ENCODE peak calls at places on chromosome 11, in ten cellular contexts. One of them, this sample, is unnamed.

GRCh38 chr11:114354076-114354475 is 46.2 kb downstream of the C11orf71 start:
- DNase-seq in GM20000: no peak
- DNase-seq in T-helper 22 cell: no peak
- DNase-seq in ELR: peak
- DNase-seq in effector memory CD8-positive, alpha-beta T cell: no peak
- DNase-seq in endodermal cell: no peak
- DNase-seq in upper lobe of right lung: no peak
- DNase-seq in D721Med: no peak
- DNase-seq in foreskin fibroblast: peak
- DNase-seq in HT1080: peak
- DNase-seq in this sample: no peak

GRCh38 chr11:113553235-113553634 is 78.0 kb upstream of the DRD2 start:
- DNase-seq in foreskin fibroblast: peak
- DNase-seq in T-helper 22 cell: no peak
- DNase-seq in GM20000: no peak
- DNase-seq in ELR: peak
- DNase-seq in endodermal cell: peak
- DNase-seq in upper lobe of right lung: no peak
- DNase-seq in HT1080: peak
- DNase-seq in D721Med: no peak
- DNase-seq in effector memory CD8-positive, alpha-beta T cell: no peak
- DNase-seq in this sample: no peak

GRCh38 chr11:36389811-36390210 is 93.7 kb downstream of the PRR5L start:
- DNase-seq in endodermal cell: no peak
- DNase-seq in effector memory CD8-positive, alpha-beta T cell: no peak
- DNase-seq in GM20000: no peak
- DNase-seq in HT1080: no peak
- DNase-seq in upper lobe of right lung: no peak
- DNase-seq in foreskin fibroblast: no peak
- DNase-seq in D721Med: no peak
- DNase-seq in ELR: peak
- DNase-seq in T-helper 22 cell: no peak
- DNase-seq in this sample: no peak

GRCh38 chr11:92245700-92246270 is 21.2 kb downstream of the FAT3 start:
- DNase-seq in ELR: no peak
- DNase-seq in foreskin fibroblast: no peak
- DNase-seq in HT1080: no peak
- DNase-seq in GM20000: no peak
- DNase-seq in T-helper 22 cell: no peak
- DNase-seq in effector memory CD8-positive, alpha-beta T cell: no peak
- DNase-seq in endodermal cell: no peak
- DNase-seq in D721Med: no peak
- DNase-seq in upper lobe of right lung: no peak
- DNase-seq in this sample: no peak

GRCh38 chr11:62139526-62140301 is 15.9 kb downstream of the INCENP start:
- DNase-seq in foreskin fibroblast: no peak
- DNase-seq in T-helper 22 cell: no peak
- DNase-seq in GM20000: no peak
- DNase-seq in effector memory CD8-positive, alpha-beta T cell: no peak
- DNase-seq in endodermal cell: peak
- DNase-seq in HT1080: no peak
- DNase-seq in D721Med: no peak
- DNase-seq in ELR: no peak
- DNase-seq in upper lobe of right lung: no peak
- DNase-seq in this sample: no peak

GRCh38 chr11:79762271-79762935 is 321.6 kb upstream of the TENM4 start:
- DNase-seq in upper lobe of right lung: no peak
- DNase-seq in GM20000: no peak
- DNase-seq in D721Med: no peak
- DNase-seq in ELR: no peak
- DNase-seq in T-helper 22 cell: no peak
- DNase-seq in HT1080: no peak
- DNase-seq in foreskin fibroblast: no peak
- DNase-seq in effector memory CD8-positive, alpha-beta T cell: no peak
- DNase-seq in endodermal cell: no peak
- DNase-seq in this sample: no peak

GRCh38 chr11:34791725-34792124 is 124.5 kb downstream of the APIP start:
- DNase-seq in endodermal cell: no peak
- DNase-seq in D721Med: no peak
- DNase-seq in T-helper 22 cell: no peak
- DNase-seq in GM20000: peak
- DNase-seq in effector memory CD8-positive, alpha-beta T cell: no peak
- DNase-seq in upper lobe of right lung: no peak
- DNase-seq in foreskin fibroblast: no peak
- DNase-seq in HT1080: no peak
- DNase-seq in ELR: no peak
- DNase-seq in this sample: no peak

GRCh38 chr11:121696177-121696863 is 243.6 kb upstream of the SORL1-AS1 start:
- DNase-seq in ELR: no peak
- DNase-seq in D721Med: no peak
- DNase-seq in effector memory CD8-positive, alpha-beta T cell: no peak
- DNase-seq in HT1080: no peak
- DNase-seq in T-helper 22 cell: no peak
- DNase-seq in upper lobe of right lung: no peak
- DNase-seq in endodermal cell: no peak
- DNase-seq in foreskin fibroblast: no peak
- DNase-seq in GM20000: no peak
- DNase-seq in this sample: no peak

GRCh38 chr11:86923993-86924766 is 31.0 kb downstream of the FZD4 start:
- DNase-seq in foreskin fibroblast: no peak
- DNase-seq in effector memory CD8-positive, alpha-beta T cell: no peak
- DNase-seq in D721Med: no peak
- DNase-seq in ELR: no peak
- DNase-seq in upper lobe of right lung: no peak
- DNase-seq in endodermal cell: peak
- DNase-seq in HT1080: no peak
- DNase-seq in T-helper 22 cell: no peak
- DNase-seq in GM20000: no peak
- DNase-seq in this sample: no peak

GRCh38 chr11:69889400-69890372 is 70.5 kb upstream of the FGF3 start:
- DNase-seq in D721Med: no peak
- DNase-seq in effector memory CD8-positive, alpha-beta T cell: no peak
- DNase-seq in ELR: no peak
- DNase-seq in HT1080: no peak
- DNase-seq in endodermal cell: peak
- DNase-seq in T-helper 22 cell: no peak
- DNase-seq in foreskin fibroblast: no peak
- DNase-seq in upper lobe of right lung: no peak
- DNase-seq in GM20000: no peak
- DNase-seq in this sample: no peak

GRCh38 chr11:16511109-16511806 is 154.9 kb upstream of the SOX6 start:
- DNase-seq in foreskin fibroblast: peak
- DNase-seq in T-helper 22 cell: no peak
- DNase-seq in HT1080: peak
- DNase-seq in effector memory CD8-positive, alpha-beta T cell: no peak
- DNase-seq in GM20000: no peak
- DNase-seq in D721Med: no peak
- DNase-seq in upper lobe of right lung: no peak
- DNase-seq in ELR: peak
- DNase-seq in endodermal cell: no peak
- DNase-seq in this sample: no peak

GRCh38 chr11:26730711-26731460 is 9.0 kb upstream of the SLC5A12 start:
- DNase-seq in effector memory CD8-positive, alpha-beta T cell: no peak
- DNase-seq in T-helper 22 cell: no peak
- DNase-seq in upper lobe of right lung: no peak
- DNase-seq in ELR: no peak
- DNase-seq in foreskin fibroblast: peak
- DNase-seq in HT1080: peak
- DNase-seq in GM20000: no peak
- DNase-seq in D721Med: no peak
- DNase-seq in endodermal cell: no peak
- DNase-seq in this sample: no peak

GRCh38 chr11:66881927-66882452 is 25.1 kb downstream of the LRFN4 start:
- DNase-seq in ELR: no peak
- DNase-seq in foreskin fibroblast: no peak
- DNase-seq in HT1080: no peak
- DNase-seq in D721Med: no peak
- DNase-seq in upper lobe of right lung: no peak
- DNase-seq in GM20000: no peak
- DNase-seq in T-helper 22 cell: no peak
- DNase-seq in effector memory CD8-positive, alpha-beta T cell: no peak
- DNase-seq in endodermal cell: no peak
- DNase-seq in this sample: no peak

GRCh38 chr11:67053896-67054850 is 2.5 kb upstream of the RHOD start:
- DNase-seq in HT1080: peak
- DNase-seq in GM20000: peak
- DNase-seq in endodermal cell: peak
- DNase-seq in upper lobe of right lung: peak
- DNase-seq in T-helper 22 cell: no peak
- DNase-seq in foreskin fibroblast: peak
- DNase-seq in effector memory CD8-positive, alpha-beta T cell: no peak
- DNase-seq in ELR: peak
- DNase-seq in D721Med: peak
- DNase-seq in this sample: no peak

GRCh38 chr11:111941963-111942362 is 4.8 kb downstream of the DIXDC1 start:
- DNase-seq in D721Med: no peak
- DNase-seq in effector memory CD8-positive, alpha-beta T cell: no peak
- DNase-seq in foreskin fibroblast: no peak
- DNase-seq in upper lobe of right lung: no peak
- DNase-seq in HT1080: peak
- DNase-seq in endodermal cell: no peak
- DNase-seq in ELR: no peak
- DNase-seq in GM20000: no peak
- DNase-seq in T-helper 22 cell: no peak
- DNase-seq in this sample: no peak

GRCh38 chr11:11441516-11441915 is 88.5 kb upstream of the CSNK2A3 start:
- DNase-seq in GM20000: no peak
- DNase-seq in endodermal cell: no peak
- DNase-seq in D721Med: no peak
- DNase-seq in effector memory CD8-positive, alpha-beta T cell: no peak
- DNase-seq in upper lobe of right lung: no peak
- DNase-seq in HT1080: no peak
- DNase-seq in T-helper 22 cell: no peak
- DNase-seq in ELR: no peak
- DNase-seq in foreskin fibroblast: no peak
- DNase-seq in this sample: no peak

GRCh38 chr11:75077316-75077715 is 19.4 kb downstream of the OR2AT4 start:
- DNase-seq in D721Med: no peak
- DNase-seq in upper lobe of right lung: no peak
- DNase-seq in endodermal cell: no peak
- DNase-seq in GM20000: no peak
- DNase-seq in HT1080: peak
- DNase-seq in T-helper 22 cell: no peak
- DNase-seq in effector memory CD8-positive, alpha-beta T cell: no peak
- DNase-seq in foreskin fibroblast: no peak
- DNase-seq in ELR: peak
- DNase-seq in this sample: no peak

GRCh38 chr11:123321641-123322040 is 108.4 kb upstream of the GRAMD1B start:
- DNase-seq in HT1080: no peak
- DNase-seq in foreskin fibroblast: no peak
- DNase-seq in upper lobe of right lung: no peak
- DNase-seq in ELR: no peak
- DNase-seq in endodermal cell: no peak
- DNase-seq in GM20000: no peak
- DNase-seq in D721Med: no peak
- DNase-seq in effector memory CD8-positive, alpha-beta T cell: no peak
- DNase-seq in T-helper 22 cell: no peak
- DNase-seq in this sample: no peak

GRCh38 chr11:122784325-122785155 is 53.8 kb upstream of the CRTAM start:
- DNase-seq in effector memory CD8-positive, alpha-beta T cell: no peak
- DNase-seq in T-helper 22 cell: no peak
- DNase-seq in HT1080: peak
- DNase-seq in foreskin fibroblast: peak
- DNase-seq in D721Med: no peak
- DNase-seq in endodermal cell: no peak
- DNase-seq in GM20000: no peak
- DNase-seq in upper lobe of right lung: no peak
- DNase-seq in ELR: peak
- DNase-seq in this sample: no peak

GRCh38 chr11:14386895-14387480 is 28.0 kb upstream of the RRAS2 start:
- DNase-seq in upper lobe of right lung: no peak
- DNase-seq in endodermal cell: peak
- DNase-seq in foreskin fibroblast: peak
- DNase-seq in D721Med: no peak
- DNase-seq in effector memory CD8-positive, alpha-beta T cell: no peak
- DNase-seq in HT1080: no peak
- DNase-seq in GM20000: no peak
- DNase-seq in ELR: peak
- DNase-seq in T-helper 22 cell: no peak
- DNase-seq in this sample: no peak

GRCh38 chr11:66985508-66986177 is 10.5 kb downstream of the C11orf86 start:
- DNase-seq in endodermal cell: no peak
- DNase-seq in ELR: no peak
- DNase-seq in T-helper 22 cell: no peak
- DNase-seq in GM20000: no peak
- DNase-seq in D721Med: no peak
- DNase-seq in foreskin fibroblast: no peak
- DNase-seq in upper lobe of right lung: no peak
- DNase-seq in HT1080: no peak
- DNase-seq in effector memory CD8-positive, alpha-beta T cell: no peak
- DNase-seq in this sample: no peak

GRCh38 chr11:88266157-88266556 is 71.4 kb downstream of the CTSC start:
- DNase-seq in ELR: no peak
- DNase-seq in foreskin fibroblast: no peak
- DNase-seq in effector memory CD8-positive, alpha-beta T cell: no peak
- DNase-seq in HT1080: no peak
- DNase-seq in upper lobe of right lung: no peak
- DNase-seq in T-helper 22 cell: no peak
- DNase-seq in D721Med: no peak
- DNase-seq in GM20000: no peak
- DNase-seq in endodermal cell: no peak
- DNase-seq in this sample: no peak

GRCh38 chr11:75262436-75262835 is 21.9 kb downstream of the TPBGL start:
- DNase-seq in upper lobe of right lung: peak
- DNase-seq in GM20000: no peak
- DNase-seq in endodermal cell: peak
- DNase-seq in ELR: no peak
- DNase-seq in T-helper 22 cell: no peak
- DNase-seq in HT1080: no peak
- DNase-seq in D721Med: no peak
- DNase-seq in foreskin fibroblast: no peak
- DNase-seq in effector memory CD8-positive, alpha-beta T cell: no peak
- DNase-seq in this sample: no peak

GRCh38 chr11:69335010-69335409 is 41.1 kb downstream of the MYEOV start:
- DNase-seq in GM20000: no peak
- DNase-seq in T-helper 22 cell: no peak
- DNase-seq in ELR: no peak
- DNase-seq in upper lobe of right lung: peak
- DNase-seq in HT1080: no peak
- DNase-seq in effector memory CD8-positive, alpha-beta T cell: no peak
- DNase-seq in D721Med: no peak
- DNase-seq in foreskin fibroblast: no peak
- DNase-seq in endodermal cell: peak
- DNase-seq in this sample: no peak

GRCh38 chr11:84714316-84714780 is 912.8 kb downstream of the DLG2 start:
- DNase-seq in upper lobe of right lung: no peak
- DNase-seq in D721Med: no peak
- DNase-seq in effector memory CD8-positive, alpha-beta T cell: no peak
- DNase-seq in endodermal cell: peak
- DNase-seq in foreskin fibroblast: no peak
- DNase-seq in HT1080: peak
- DNase-seq in ELR: peak
- DNase-seq in T-helper 22 cell: no peak
- DNase-seq in GM20000: peak
- DNase-seq in this sample: no peak

GRCh38 chr11:120880791-120881190 is 143.1 kb upstream of the TBCEL start:
- DNase-seq in endodermal cell: no peak
- DNase-seq in effector memory CD8-positive, alpha-beta T cell: no peak
- DNase-seq in ELR: no peak
- DNase-seq in foreskin fibroblast: no peak
- DNase-seq in D721Med: no peak
- DNase-seq in upper lobe of right lung: no peak
- DNase-seq in HT1080: no peak
- DNase-seq in GM20000: no peak
- DNase-seq in T-helper 22 cell: no peak
- DNase-seq in this sample: no peak